ENCODE peak calls at places on chromosomes 3 and 15, in four cellular contexts. One of them, this sample, is unnamed.

GRCh38 chr15:98785796-98786581 is 137.7 kb downstream of the IGF1R start:
- DNase-seq in uterus: no peak
- DNase-seq in ACHN: peak; percentile 35
- DNase-seq in activated gamma-delta T cell treated with Interleukin-2 at 50 U/mL for 16 hours: no peak
- DNase-seq in this sample: no peak

GRCh38 chr15:29331071-29331470 is 61.4 kb upstream of the NSMCE3 start:
- DNase-seq in uterus: no peak
- DNase-seq in ACHN: no peak
- DNase-seq in activated gamma-delta T cell treated with Interleukin-2 at 50 U/mL for 16 hours: no peak
- DNase-seq in this sample: no peak

GRCh38 chr3:127712881-127713771 is 40.4 kb downstream of the ABTB1 start:
- DNase-seq in uterus: no peak
- DNase-seq in ACHN: no peak
- DNase-seq in activated gamma-delta T cell treated with Interleukin-2 at 50 U/mL for 16 hours: no peak
- DNase-seq in this sample: no peak

GRCh38 chr3:11705049-11705448 is 61.3 kb upstream of the VGLL4 start:
- DNase-seq in ACHN: no peak
- DNase-seq in activated gamma-delta T cell treated with Interleukin-2 at 50 U/mL for 16 hours: no peak
- DNase-seq in uterus: no peak
- DNase-seq in this sample: no peak

GRCh38 chr3:195896361-195897080 is 11.8 kb downstream of the TNK2 start:
- DNase-seq in activated gamma-delta T cell treated with Interleukin-2 at 50 U/mL for 16 hours: no peak
- DNase-seq in uterus: peak; percentile 45
- DNase-seq in ACHN: peak; percentile 33
- DNase-seq in this sample: no peak

GRCh38 chr15:70488002-70488605 is 275.3 kb downstream of the UACA start:
- DNase-seq in activated gamma-delta T cell treated with Interleukin-2 at 50 U/mL for 16 hours: peak; percentile 69
- DNase-seq in uterus: peak; percentile 80
- DNase-seq in ACHN: peak; percentile 71
- DNase-seq in this sample: no peak

GRCh38 chr3:42489116-42489936 is 13.1 kb upstream of the VIPR1 start:
- DNase-seq in ACHN: no peak
- DNase-seq in uterus: no peak
- DNase-seq in activated gamma-delta T cell treated with Interleukin-2 at 50 U/mL for 16 hours: no peak
- DNase-seq in this sample: no peak

GRCh38 chr3:188207941-188208750 is 54.2 kb downstream of the LPP start:
- DNase-seq in ACHN: no peak
- DNase-seq in uterus: no peak
- DNase-seq in activated gamma-delta T cell treated with Interleukin-2 at 50 U/mL for 16 hours: no peak
- DNase-seq in this sample: no peak

GRCh38 chr3:58693929-58694850 is 27.6 kb upstream of the FAM3D start:
- DNase-seq in uterus: no peak
- DNase-seq in ACHN: no peak
- DNase-seq in activated gamma-delta T cell treated with Interleukin-2 at 50 U/mL for 16 hours: no peak
- DNase-seq in this sample: no peak

GRCh38 chr15:89078831-89079810 is 9.1 kb upstream of the ABHD2 start:
- DNase-seq in activated gamma-delta T cell treated with Interleukin-2 at 50 U/mL for 16 hours: no peak
- DNase-seq in ACHN: no peak
- DNase-seq in uterus: no peak
- DNase-seq in this sample: no peak

GRCh38 chr3:41317718-41318117 is 118.4 kb downstream of the CTNNB1 start:
- DNase-seq in ACHN: peak; percentile 72
- DNase-seq in activated gamma-delta T cell treated with Interleukin-2 at 50 U/mL for 16 hours: no peak
- DNase-seq in uterus: no peak
- DNase-seq in this sample: no peak

GRCh38 chr3:124700880-124701684 is 29.2 kb upstream of the UMPS start:
- DNase-seq in uterus: no peak
- DNase-seq in activated gamma-delta T cell treated with Interleukin-2 at 50 U/mL for 16 hours: no peak
- DNase-seq in ACHN: no peak
- DNase-seq in this sample: no peak